ENCODE peak calls at places on chromosome 13, in seven cellular contexts. I is A673, S is cardiac fibroblast, D is fibroblast of lung, X is H1, J is AG04449, O is AG04450. Z is an unnamed sample.

GRCh38 chr13:75256922-75257321 is 225.0 kb downstream of the TBC1D4 start:
- DNase-seq in X (no peak), O (no peak), I (no peak), J (no peak), D (peak), S (no peak), Z (no peak)

GRCh38 chr13:23579886-23580706 is 9.9 kb downstream of the TNFRSF19 start:
- DNase-seq in D (no peak), I (no peak), J (no peak), O (no peak), X (no peak), S (no peak), Z (no peak)

GRCh38 chr13:112324121-112324520 is 52.0 kb upstream of the SPACA7 start:
- DNase-seq in J (no peak), I (no peak), S (no peak), X (no peak), O (no peak), D (no peak), Z (no peak)

GRCh38 chr13:92806215-92806614 is 420.4 kb upstream of the GPC6 start:
- DNase-seq in J (no peak), X (no peak), D (peak), O (no peak), I (no peak), S (no peak), Z (no peak)

GRCh38 chr13:51674276-51674675 is 90.0 kb downstream of the WDFY2 start:
- DNase-seq in I (no peak), D (no peak), X (no peak), S (no peak), J (no peak), O (no peak), Z (no peak)

GRCh38 chr13:113531041-113531873 is 40.7 kb upstream of the DCUN1D2 start:
- DNase-seq in X (no peak), O (no peak), I (no peak), S (no peak), J (no peak), D (no peak), Z (no peak)

GRCh38 chr13:44393391-44393790 is 19.8 kb downstream of the SERP2 start:
- DNase-seq in X (no peak), S (no peak), D (peak), I (no peak), O (no peak), J (no peak), Z (no peak)

GRCh38 chr13:44147222-44147621 is 226.4 kb upstream of the SERP2 start:
- DNase-seq in X (no peak), D (no peak), O (no peak), S (no peak), J (no peak), I (no peak), Z (no peak)

GRCh38 chr13:89496478-89496877 is 1825.3 kb downstream of the SLITRK5 start:
- DNase-seq in O (no peak), X (no peak), J (no peak), I (no peak), S (no peak), D (peak), Z (no peak)

GRCh38 chr13:111627596-111627995 is 307.2 kb downstream of the TEX29 start:
- DNase-seq in O (no peak), I (no peak), X (no peak), D (no peak), S (no peak), J (no peak), Z (no peak)

GRCh38 chr13:19072543-19072942 is 109.1 kb downstream of the TUBA3C start:
- DNase-seq in D (no peak), S (no peak), J (no peak), I (no peak), O (no peak), X (no peak), Z (no peak)

GRCh38 chr13:19070398-19070735 is 111.3 kb downstream of the TUBA3C start:
- DNase-seq in O (no peak), I (no peak), S (no peak), J (no peak), X (no peak), D (no peak), Z (no peak)

GRCh38 chr13:19069684-19070397 is 111.8 kb downstream of the TUBA3C start:
- DNase-seq in X (no peak), I (no peak), O (no peak), S (no peak), J (no peak), D (no peak), Z (no peak)

GRCh38 chr13:19071161-19071936 is 110.3 kb downstream of the TUBA3C start:
- DNase-seq in J (no peak), D (no peak), S (no peak), O (no peak), I (no peak), X (no peak), Z (no peak)

DNA sequence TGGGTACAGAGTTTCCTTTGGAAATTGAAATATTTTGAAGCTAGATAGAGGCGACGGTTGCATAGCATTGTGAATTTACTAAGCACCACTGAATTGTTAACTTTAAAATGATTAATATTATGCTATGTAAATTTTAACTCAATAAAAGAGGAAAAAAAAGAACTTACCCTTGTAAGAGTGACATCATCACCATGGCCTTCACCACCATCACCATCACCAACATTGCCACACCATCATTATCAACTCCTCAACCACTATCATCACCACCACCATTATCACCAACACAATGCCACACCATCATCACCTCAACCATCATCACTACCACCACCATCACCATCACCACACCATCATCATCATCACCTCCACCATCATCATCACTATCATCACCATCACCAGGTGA is 113.9 kb downstream of the TUBA3C start:
- DNase-seq in S (no peak), J (no peak), D (no peak), I (no peak), O (no peak), X (no peak), Z (no peak)
- TF ChIP-seq CTCF in S (no peak), J (no peak), D (no peak), I (no peak), O (no peak), X (no peak), Z (no peak)

GRCh38 chr13:24921003-24921402 is 157.0 kb downstream of the RNF17 start:
- DNase-seq in X (no peak), O (no peak), S (no peak), D (no peak), I (no peak), J (no peak), Z (no peak)
- H3K4me3 ChIP-seq in X (peak), O (no peak), S (no peak), D (no peak), I (no peak), J (no peak), Z (no peak)

DNA sequence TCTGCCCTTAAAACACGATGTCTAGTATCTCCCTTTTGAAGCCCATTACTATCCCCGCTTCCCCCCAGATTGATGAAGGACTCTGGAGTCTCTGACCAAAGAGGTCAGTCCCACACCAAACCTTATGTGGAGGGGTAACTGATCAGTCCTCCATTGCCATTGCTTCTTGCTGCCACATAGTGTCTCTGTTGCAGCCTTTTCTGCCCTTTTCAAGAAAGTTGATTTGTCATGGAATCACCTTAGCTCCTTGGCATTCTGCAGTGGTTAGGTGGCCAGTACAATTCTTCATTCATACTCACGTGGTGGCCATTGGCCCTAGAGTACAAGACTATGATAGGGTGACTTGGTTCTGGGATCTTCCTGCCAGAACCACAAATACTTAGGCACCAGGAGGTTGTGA is 8.4 kb upstream of the HTR2A start:
- DNase-seq in J (no peak), D (no peak), S (peak), O (no peak), I (no peak), X (peak), Z (peak)
- TF ChIP-seq CTCF in J (peak), D (peak), S (peak), O (peak), I (no peak), X (peak), Z (peak)

GRCh38 chr13:95784161-95784880 is 107.4 kb downstream of the DNAJC3 start:
- DNase-seq in D (peak), X (no peak), I (no peak), O (peak), S (peak), J (peak), Z (peak)

GRCh38 chr13:95788100-95788463 is 111.1 kb downstream of the DNAJC3 start:
- DNase-seq in X (no peak), D (no peak), O (no peak), J (no peak), I (no peak), S (no peak), Z (no peak)

GRCh38 chr13:95783747-95784146 is 106.8 kb downstream of the DNAJC3 start:
- DNase-seq in S (no peak), I (no peak), O (no peak), X (no peak), J (no peak), D (no peak), Z (no peak)

GRCh38 chr13:95787356-95788099 is 110.6 kb downstream of the DNAJC3 start:
- DNase-seq in J (no peak), O (no peak), I (no peak), S (no peak), D (no peak), X (no peak), Z (peak)

DNA sequence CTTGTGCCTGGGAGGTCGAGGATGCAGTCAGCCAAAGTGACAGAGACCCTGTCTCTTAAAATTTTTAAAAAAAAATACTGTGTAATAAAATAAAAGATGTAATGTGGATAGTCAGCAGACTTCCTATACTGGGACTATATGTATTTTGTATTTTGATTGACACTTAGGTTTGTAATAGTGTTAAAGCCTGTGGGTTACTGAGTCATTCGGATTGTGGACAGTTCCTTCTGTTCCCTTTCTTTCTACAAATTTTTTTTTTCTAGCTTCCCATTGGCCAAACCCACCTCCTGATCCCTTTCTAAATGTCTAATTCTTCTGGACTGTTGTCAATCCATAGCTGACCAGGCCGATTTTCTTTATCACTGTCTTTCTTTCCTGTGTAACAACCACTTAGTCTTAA is 108.0 kb downstream of the DNAJC3 start:
- DNase-seq in S (peak), I (no peak), X (no peak), O (no peak), J (no peak), D (peak), Z (peak)
- H3K4me3 ChIP-seq in S (no peak), I (no peak), X (no peak), O (no peak), J (no peak), D (no peak), Z (no peak)

GRCh38 chr13:30255696-30256095 is 51.7 kb downstream of the KATNAL1 start:
- DNase-seq in D (no peak), J (no peak), O (no peak), S (peak), I (no peak), X (no peak), Z (peak)
- TF ChIP-seq CTCF in D (no peak), J (no peak), O (no peak), S (no peak), I (no peak), X (no peak), Z (no peak)

GRCh38 chr13:30898721-30899188 is 7.3 kb upstream of the MEDAG start:
- DNase-seq in J (peak), I (no peak), D (peak), S (peak), O (peak), X (no peak), Z (peak)
- H3K4me3 ChIP-seq in J (no peak), I (no peak), D (no peak), S (no peak), O (no peak), X (no peak), Z (no peak)

GRCh38 chr13:24985102-24985501 is 110.8 kb upstream of the PABPC3 start:
- DNase-seq in X (no peak), J (no peak), I (peak), D (no peak), S (no peak), O (no peak), Z (no peak)
- TF ChIP-seq CTCF in X (peak), J (no peak), I (peak), D (no peak), S (no peak), O (no peak), Z (no peak)

GRCh38 chr13:29428992-29429315 is 166.5 kb downstream of the SLC7A1 start:
- DNase-seq in O (no peak), S (no peak), D (no peak), X (no peak), I (no peak), J (no peak), Z (no peak)
- H3K4me3 ChIP-seq in O (no peak), S (peak), D (no peak), X (peak), I (peak), J (peak), Z (peak)

GRCh38 chr13:104577029-104577820 is 1511.0 kb upstream of the SLC10A2 start:
- DNase-seq in X (no peak), J (no peak), I (no peak), S (peak), O (no peak), D (peak), Z (no peak)

GRCh38 chr13:104571890-104572229 is 1505.6 kb upstream of the SLC10A2 start:
- DNase-seq in D (no peak), J (no peak), S (no peak), O (no peak), X (no peak), I (no peak), Z (no peak)

GRCh38 chr13:104567114-104567513 is 1500.9 kb upstream of the SLC10A2 start:
- DNase-seq in O (no peak), D (no peak), X (no peak), S (no peak), I (no peak), J (no peak), Z (no peak)

GRCh38 chr13:104565888-104566287 is 1499.7 kb upstream of the SLC10A2 start:
- DNase-seq in X (no peak), J (no peak), O (no peak), S (no peak), I (no peak), D (no peak), Z (no peak)

DNA sequence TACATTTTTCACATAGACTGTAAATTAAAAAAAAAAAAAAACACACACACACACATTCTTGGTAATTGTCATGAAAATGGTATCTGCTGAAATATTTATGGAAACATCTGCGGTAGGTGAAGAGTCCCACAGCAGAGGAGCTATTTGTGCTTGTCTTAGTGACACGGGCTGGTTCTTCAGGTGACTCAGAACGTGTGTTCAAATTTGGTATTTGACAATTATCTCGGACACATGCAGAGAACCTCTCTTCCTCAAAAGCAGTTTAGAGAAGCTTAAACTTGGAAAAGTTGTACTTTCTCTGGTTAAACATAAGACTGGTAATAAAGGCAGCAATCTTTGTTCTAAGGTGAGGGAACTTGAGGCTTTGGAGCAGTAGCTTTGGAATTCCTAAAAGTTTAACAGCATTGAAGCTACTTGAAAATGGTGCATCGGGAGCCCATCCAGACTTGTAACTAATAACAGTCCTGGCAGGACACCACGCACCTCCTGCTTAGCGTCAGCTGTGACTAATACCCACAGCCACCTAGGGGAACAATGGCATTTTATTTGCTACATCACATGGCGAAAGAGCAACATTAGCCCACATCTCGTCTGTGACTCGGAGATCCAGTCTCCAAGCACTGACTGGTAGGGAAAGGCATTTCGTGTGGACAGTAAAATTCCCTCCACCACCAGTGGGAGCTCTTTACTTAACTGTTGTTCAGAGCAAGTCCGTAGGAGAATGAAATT is 1505.1 kb upstream of the SLC10A2 start:
- DNase-seq in X (peak), S (peak), J (peak), I (peak), O (peak), D (peak), Z (peak)
- TF ChIP-seq CTCF in X (peak), S (peak), J (peak), I (peak), O (peak), D (peak), Z (peak)

GRCh38 chr13:40666058-40666904 is at the start of gene FOXO1:
- DNase-seq in J (no peak), S (peak), O (peak), X (no peak), I (peak), D (peak), Z (peak)

GRCh38 chr13:40666905-40667621 is 622 bp upstream of the FOXO1 start:
- DNase-seq in J (no peak), D (no peak), S (no peak), X (no peak), I (no peak), O (no peak), Z (peak)

GRCh38 chr13:40670307-40670706 is 3.9 kb upstream of the FOXO1 start:
- DNase-seq in X (no peak), J (no peak), D (no peak), O (no peak), I (no peak), S (no peak), Z (no peak)

GRCh38 chr13:40667622-40667978 is 1.2 kb upstream of the FOXO1 start:
- DNase-seq in D (no peak), S (no peak), O (no peak), J (no peak), X (no peak), I (no peak), Z (no peak)

GRCh38 chr13:40668335-40668734 is 1.9 kb upstream of the FOXO1 start:
- DNase-seq in S (no peak), D (no peak), O (no peak), I (peak), X (no peak), J (no peak), Z (no peak)
- H3K4me3 ChIP-seq in S (no peak), D (no peak), O (no peak), I (no peak), X (peak), J (no peak), Z (no peak)

Z was measured in foreskin fibroblast.